ENCODE peak calls at places on chromosomes 1 and 21, in six cellular contexts. One of them, this sample, is unnamed.
A peak's percentile ranks its signal among the peaks of the same experiment; 100 is the strongest.

GRCh38 chr21:45970674-45971486 is 10.7 kb upstream of the COL6A1 start:
- DNase-seq in psoas muscle: peak; percentile 69
- DNase-seq in AG04450: no peak
- DNase-seq in CD4-positive, alpha-beta memory T cell: no peak
- DNase-seq in Caco-2: peak; percentile 74
- DNase-seq in H9: peak; percentile 81
- DNase-seq in this sample: peak; percentile 65

GRCh38 chr1:153567621-153568366 is 2.1 kb upstream of the S100A2 start:
- DNase-seq in psoas muscle: no peak
- DNase-seq in AG04450: no peak
- DNase-seq in CD4-positive, alpha-beta memory T cell: no peak
- DNase-seq in Caco-2: no peak
- DNase-seq in H9: peak; percentile 53
- DNase-seq in this sample: no peak

GRCh38 chr21:17462276-17462981 is 50.4 kb upstream of the CXADR start:
- DNase-seq in psoas muscle: no peak
- DNase-seq in AG04450: no peak
- DNase-seq in CD4-positive, alpha-beta memory T cell: no peak
- DNase-seq in Caco-2: peak; percentile 71
- DNase-seq in H9: no peak
- DNase-seq in this sample: no peak

GRCh38 chr1:228273720-228274451 is 66.0 kb downstream of the OBSCN start:
- DNase-seq in psoas muscle: peak; percentile 19
- DNase-seq in AG04450: no peak
- DNase-seq in CD4-positive, alpha-beta memory T cell: no peak
- DNase-seq in Caco-2: no peak
- DNase-seq in H9: peak; percentile 42
- DNase-seq in this sample: no peak

GRCh38 chr21:42162831-42163510 is 56.0 kb upstream of the ABCG1 start:
- DNase-seq in psoas muscle: no peak
- DNase-seq in AG04450: no peak
- DNase-seq in CD4-positive, alpha-beta memory T cell: no peak
- DNase-seq in Caco-2: no peak
- DNase-seq in H9: no peak
- DNase-seq in this sample: no peak

GRCh38 chr1:79079770-79080169 is 73.2 kb upstream of the ADGRL4 start:
- DNase-seq in psoas muscle: no peak
- DNase-seq in AG04450: peak; percentile 69
- DNase-seq in CD4-positive, alpha-beta memory T cell: no peak
- DNase-seq in Caco-2: no peak
- DNase-seq in H9: peak; percentile 45
- DNase-seq in this sample: no peak

GRCh38 chr1:187413770-187414169 is 585.0 kb downstream of the PLA2G4A start:
- DNase-seq in psoas muscle: no peak
- DNase-seq in AG04450: no peak
- DNase-seq in CD4-positive, alpha-beta memory T cell: no peak
- DNase-seq in Caco-2: no peak
- DNase-seq in H9: no peak
- DNase-seq in this sample: no peak

GRCh38 chr1:45187735-45188134 is 18.7 kb downstream of the ZSWIM5 start:
- DNase-seq in psoas muscle: no peak
- DNase-seq in AG04450: no peak
- DNase-seq in CD4-positive, alpha-beta memory T cell: no peak
- DNase-seq in Caco-2: no peak
- DNase-seq in H9: no peak
- DNase-seq in this sample: no peak

GRCh38 chr1:40014253-40014706 is 26.2 kb upstream of the CAP1 start:
- DNase-seq in psoas muscle: no peak
- DNase-seq in AG04450: no peak
- DNase-seq in CD4-positive, alpha-beta memory T cell: peak; percentile 38
- DNase-seq in Caco-2: no peak
- DNase-seq in H9: no peak
- DNase-seq in this sample: no peak

GRCh38 chr1:54334996-54335395 is 71.2 kb downstream of the SSBP3 start:
- DNase-seq in psoas muscle: peak; percentile 52
- DNase-seq in AG04450: peak; percentile 76
- DNase-seq in CD4-positive, alpha-beta memory T cell: no peak
- DNase-seq in Caco-2: no peak
- DNase-seq in H9: no peak
- DNase-seq in this sample: no peak

GRCh38 chr1:205593967-205594366 is 37.8 kb downstream of the ELK4 start:
- DNase-seq in psoas muscle: no peak
- DNase-seq in AG04450: no peak
- DNase-seq in CD4-positive, alpha-beta memory T cell: no peak
- DNase-seq in Caco-2: no peak
- DNase-seq in H9: no peak
- DNase-seq in this sample: no peak

GRCh38 chr1:59595774-59596173 is 219.0 kb upstream of the HOOK1 start:
- DNase-seq in psoas muscle: no peak
- DNase-seq in AG04450: peak; percentile 67
- DNase-seq in CD4-positive, alpha-beta memory T cell: no peak
- DNase-seq in Caco-2: no peak
- DNase-seq in H9: no peak
- DNase-seq in this sample: no peak

GRCh38 chr1:8746554-8746953 is 70.9 kb downstream of the RERE start:
- DNase-seq in psoas muscle: no peak
- DNase-seq in AG04450: no peak
- DNase-seq in CD4-positive, alpha-beta memory T cell: no peak
- DNase-seq in Caco-2: no peak
- DNase-seq in H9: no peak
- DNase-seq in this sample: no peak

GRCh38 chr1:87678221-87678715 is 349.6 kb downstream of the LMO4 start:
- DNase-seq in psoas muscle: no peak
- DNase-seq in AG04450: no peak
- DNase-seq in CD4-positive, alpha-beta memory T cell: no peak
- DNase-seq in Caco-2: no peak
- DNase-seq in H9: no peak
- DNase-seq in this sample: no peak

GRCh38 chr1:165686971-165687433 is 11.4 kb downstream of the ALDH9A1 start:
- DNase-seq in psoas muscle: no peak
- DNase-seq in AG04450: no peak
- DNase-seq in CD4-positive, alpha-beta memory T cell: no peak
- DNase-seq in Caco-2: no peak
- DNase-seq in H9: no peak
- DNase-seq in this sample: no peak

GRCh38 chr21:25913488-25913887 is 178.7 kb downstream of the GABPA start:
- DNase-seq in psoas muscle: no peak
- DNase-seq in AG04450: no peak
- DNase-seq in CD4-positive, alpha-beta memory T cell: no peak
- DNase-seq in Caco-2: no peak
- DNase-seq in H9: no peak
- DNase-seq in this sample: no peak

GRCh38 chr21:40704141-40704540 is 142.8 kb downstream of the DSCAM start:
- DNase-seq in psoas muscle: no peak
- DNase-seq in AG04450: no peak
- DNase-seq in CD4-positive, alpha-beta memory T cell: no peak
- DNase-seq in Caco-2: no peak
- DNase-seq in H9: no peak
- DNase-seq in this sample: no peak

GRCh38 chr21:40707271-40707670 is 139.7 kb downstream of the DSCAM start:
- DNase-seq in psoas muscle: no peak
- DNase-seq in AG04450: no peak
- DNase-seq in CD4-positive, alpha-beta memory T cell: no peak
- DNase-seq in Caco-2: no peak
- DNase-seq in H9: no peak
- DNase-seq in this sample: no peak

GRCh38 chr21:40706806-40707205 is 140.2 kb downstream of the DSCAM start:
- DNase-seq in psoas muscle: no peak
- DNase-seq in AG04450: no peak
- DNase-seq in CD4-positive, alpha-beta memory T cell: no peak
- DNase-seq in Caco-2: no peak
- DNase-seq in H9: no peak
- DNase-seq in this sample: no peak

DNA sequence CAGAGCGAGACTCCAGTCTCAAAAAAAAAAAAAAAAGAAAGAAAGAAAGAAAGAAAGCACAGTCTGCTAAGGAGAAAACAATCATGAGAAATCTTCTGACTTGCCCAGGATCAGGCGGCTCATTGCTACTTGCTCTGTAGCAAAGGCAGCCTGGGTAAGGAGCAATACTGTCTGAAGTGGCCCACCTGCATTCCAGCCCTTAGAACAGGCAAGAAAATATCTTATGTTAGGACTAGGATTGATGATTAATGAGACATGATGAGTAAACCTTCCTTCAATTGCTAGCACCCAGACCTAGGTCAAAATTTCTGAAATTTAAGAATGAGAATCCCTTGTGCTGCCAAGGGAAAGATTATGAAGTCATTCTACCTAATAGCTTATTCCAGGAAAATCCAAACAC is 140.8 kb downstream of the DSCAM start:
- DNase-seq in psoas muscle: no peak
- DNase-seq in AG04450: no peak
- DNase-seq in CD4-positive, alpha-beta memory T cell: no peak
- DNase-seq in Caco-2: no peak
- DNase-seq in H9: no peak
- DNase-seq in this sample: no peak
- H3K9me3 ChIP-seq in psoas muscle: no peaks in the 10 kb centered on the region
- H3K9me3 ChIP-seq in AG04450: peaks cover 15% of the 10 kb centered on the region
- H3K9me3 ChIP-seq in CD4-positive, alpha-beta memory T cell: no peaks in the 10 kb centered on the region
- H3K9me3 ChIP-seq in Caco-2: no peaks in the 10 kb centered on the region
- H3K9me3 ChIP-seq in H9: no peaks in the 10 kb centered on the region
- H3K9me3 ChIP-seq in this sample: no peaks in the 10 kb centered on the region

GRCh38 chr1:147577033-147577773 is 35.9 kb downstream of the BCL9 start:
- DNase-seq in psoas muscle: no peak
- DNase-seq in AG04450: no peak
- DNase-seq in CD4-positive, alpha-beta memory T cell: no peak
- DNase-seq in Caco-2: no peak
- DNase-seq in H9: no peak
- DNase-seq in this sample: no peak
- H3K9me3 ChIP-seq in psoas muscle: no peaks in the 10 kb centered on the region
- H3K9me3 ChIP-seq in AG04450: no peaks in the 10 kb centered on the region
- H3K9me3 ChIP-seq in CD4-positive, alpha-beta memory T cell: no peaks in the 10 kb centered on the region
- H3K9me3 ChIP-seq in Caco-2: no peaks in the 10 kb centered on the region
- H3K9me3 ChIP-seq in H9: no peaks in the 10 kb centered on the region
- H3K9me3 ChIP-seq in this sample: no peaks in the 10 kb centered on the region

DNA sequence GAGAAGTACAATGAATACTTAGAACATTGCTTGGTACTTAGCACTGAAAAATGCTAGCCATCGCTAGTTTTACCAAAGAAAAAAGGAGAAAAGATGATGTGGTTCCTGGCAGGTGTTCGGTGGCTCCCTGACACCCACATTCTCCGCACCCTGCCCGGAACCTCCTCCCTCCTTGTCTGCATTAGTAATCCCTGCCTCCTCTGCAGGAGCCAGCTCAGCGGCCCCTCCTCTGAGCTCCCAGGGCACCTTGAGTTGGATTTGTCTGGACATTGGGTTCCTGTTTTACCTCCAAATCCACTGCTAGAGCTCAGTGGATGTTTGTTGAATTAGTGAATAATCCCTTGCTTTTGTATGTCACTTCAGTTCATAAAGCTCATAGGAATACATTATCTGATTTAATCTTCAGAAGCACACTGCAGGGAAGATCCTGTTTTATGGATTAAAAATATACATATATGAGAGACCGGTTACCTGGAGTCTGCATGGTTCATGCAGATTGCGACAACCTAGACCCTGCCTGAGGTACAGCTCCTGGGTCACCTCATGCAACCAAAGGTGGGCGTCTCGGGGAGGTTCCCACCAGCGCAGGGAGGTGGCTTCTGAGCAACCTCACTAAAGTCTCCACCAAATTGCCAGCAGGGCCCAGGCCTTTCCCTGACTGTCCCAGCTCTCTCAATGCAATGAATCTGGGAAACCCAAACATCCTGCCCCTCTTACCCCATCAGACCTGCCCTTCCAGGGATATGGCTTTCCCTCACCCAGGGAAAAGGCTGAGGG is 24.2 kb downstream of the PCAT6 start:
- DNase-seq in psoas muscle: no peak
- DNase-seq in AG04450: no peak
- DNase-seq in CD4-positive, alpha-beta memory T cell: no peak
- DNase-seq in Caco-2: no peak
- DNase-seq in H9: no peak
- DNase-seq in this sample: no peak
- H3K9me3 ChIP-seq in psoas muscle: no peaks in the 10 kb centered on the region
- H3K9me3 ChIP-seq in AG04450: no peaks in the 10 kb centered on the region
- H3K9me3 ChIP-seq in CD4-positive, alpha-beta memory T cell: no peaks in the 10 kb centered on the region
- H3K9me3 ChIP-seq in Caco-2: no peaks in the 10 kb centered on the region
- H3K9me3 ChIP-seq in H9: no peaks in the 10 kb centered on the region
- H3K9me3 ChIP-seq in this sample: no peaks in the 10 kb centered on the region

DNA sequence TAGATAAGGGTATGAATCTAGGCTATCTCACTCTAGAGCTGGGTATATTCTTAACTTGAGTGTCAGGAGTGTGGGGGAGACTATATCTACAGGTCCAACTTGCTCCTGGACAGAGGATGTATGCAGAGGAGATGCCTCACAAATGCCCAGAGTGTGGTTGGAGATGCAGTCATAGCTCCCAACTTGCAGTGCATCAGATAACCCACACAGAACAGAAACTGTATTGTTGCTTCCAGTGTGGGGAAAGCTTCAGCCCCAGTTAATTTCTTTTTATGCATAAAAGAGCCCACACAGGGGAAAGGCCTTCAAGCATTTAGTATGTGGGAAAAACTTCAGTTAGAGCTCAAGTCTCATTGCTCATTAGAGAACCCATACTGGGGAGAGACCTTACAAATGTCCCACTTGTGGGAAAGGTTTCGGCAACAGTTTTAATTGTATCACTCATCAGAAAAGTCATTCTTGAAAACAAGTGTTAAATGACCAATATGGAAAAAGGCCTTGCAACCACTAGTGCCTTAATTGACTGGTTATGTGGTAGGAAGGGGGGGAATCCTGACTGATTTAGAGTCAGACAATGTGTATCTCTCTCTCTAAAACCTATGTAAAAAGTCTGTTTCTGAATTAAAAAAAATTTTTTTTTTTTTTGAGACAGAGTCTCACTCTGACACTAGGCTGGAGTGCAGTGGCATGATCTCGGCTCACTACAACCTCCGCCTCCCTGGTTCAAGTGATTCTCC is 67.9 kb downstream of the EBNA1BP2 start:
- DNase-seq in psoas muscle: no peak
- DNase-seq in AG04450: no peak
- DNase-seq in CD4-positive, alpha-beta memory T cell: no peak
- DNase-seq in Caco-2: no peak
- DNase-seq in H9: no peak
- DNase-seq in this sample: no peak
- H3K9me3 ChIP-seq in psoas muscle: peaks cover 7% of the 10 kb centered on the region
- H3K9me3 ChIP-seq in AG04450: peaks cover 24% of the 10 kb centered on the region
- H3K9me3 ChIP-seq in CD4-positive, alpha-beta memory T cell: no peaks in the 10 kb centered on the region
- H3K9me3 ChIP-seq in Caco-2: peaks cover 4% of the 10 kb centered on the region
- H3K9me3 ChIP-seq in H9: peaks cover 19% of the 10 kb centered on the region
- H3K9me3 ChIP-seq in this sample: no peaks in the 10 kb centered on the region

GRCh38 chr1:5754079-5754431 is 238.2 kb downstream of the NPHP4 start:
- DNase-seq in psoas muscle: no peak
- DNase-seq in AG04450: no peak
- DNase-seq in CD4-positive, alpha-beta memory T cell: no peak
- DNase-seq in Caco-2: no peak
- DNase-seq in H9: no peak
- DNase-seq in this sample: no peak
- H3K9me3 ChIP-seq in psoas muscle: no peaks in the 10 kb centered on the region
- H3K9me3 ChIP-seq in AG04450: peaks cover 52% of the 10 kb centered on the region
- H3K9me3 ChIP-seq in CD4-positive, alpha-beta memory T cell: no peaks in the 10 kb centered on the region
- H3K9me3 ChIP-seq in Caco-2: no peaks in the 10 kb centered on the region
- H3K9me3 ChIP-seq in H9: no peaks in the 10 kb centered on the region
- H3K9me3 ChIP-seq in this sample: no peaks in the 10 kb centered on the region

This sample was measured in tibial nerve.